ENCODE peak calls at places on chromosome X, in five cellular contexts. H is HTR-8/SVneo; G is activated naive CD4-positive, alpha-beta T cell treated with anti-CD3 and anti-CD28 coated beads for 36 hours; S is ELR; J is substantia nigra. R is an unnamed sample.

GRCh38 chrX:37060999-37061398 is 52.8 kb downstream of the FAM47C start:
- DNase-seq in H (no peak), J (no peak), G (peak), S (peak), R (no peak)

GRCh38 chrX:116499780-116500179 is 37.0 kb upstream of the CT83 start:
- DNase-seq in S (peak), J (no peak), G (no peak), H (no peak), R (no peak)

GRCh38 chrX:103656623-103657022 is 27.8 kb downstream of the TCEAL1 start:
- DNase-seq in S (peak), H (peak), G (no peak), J (no peak), R (no peak)

GRCh38 chrX:126137899-126138298 is 28.2 kb downstream of the DCAF12L2 start:
- DNase-seq in J (no peak), G (no peak), S (no peak), H (no peak), R (no peak)

GRCh38 chrX:48520455-48520854 is 1.2 kb upstream of the EBP start:
- DNase-seq in S (no peak), J (no peak), G (peak), H (no peak), R (no peak)

GRCh38 chrX:109537324-109537665 is 651 bp downstream of the NXT2 start:
- DNase-seq in J (no peak), H (no peak), S (peak), G (no peak), R (no peak)

GRCh38 chrX:24225265-24225664 is 75.7 kb downstream of the ZFX start:
- DNase-seq in H (no peak), J (no peak), S (no peak), G (no peak), R (no peak)

GRCh38 chrX:8484360-8484759 is 19.7 kb downstream of the VCX3B start:
- DNase-seq in S (no peak), G (no peak), J (no peak), H (no peak), R (no peak)

GRCh38 chrX:13283968-13284914 is 35.6 kb downstream of the ATXN3L start:
- DNase-seq in J (no peak), H (no peak), S (peak), G (no peak), R (no peak)

GRCh38 chrX:104104676-104105075 is 7.6 kb upstream of the ZCCHC18 start:
- DNase-seq in G (no peak), H (no peak), J (no peak), S (no peak), R (no peak)

GRCh38 chrX:110210417-110211139 is 107.3 kb downstream of the AMMECR1 start:
- DNase-seq in J (no peak), G (no peak), H (peak), S (peak), R (no peak)

GRCh38 chrX:20414781-20415445 is 148.2 kb upstream of the RPS6KA3 start:
- DNase-seq in S (peak), J (no peak), G (peak), H (no peak), R (no peak)

GRCh38 chrX:31200430-31200829 is 128.6 kb upstream of the FTHL17 start:
- DNase-seq in G (no peak), H (no peak), S (no peak), J (no peak), R (no peak)

GRCh38 chrX:40849906-40850672 is 114.7 kb upstream of the MED14 start:
- DNase-seq in J (no peak), G (no peak), S (peak), H (no peak), R (no peak)

GRCh38 chrX:13428055-13428786 is 108.4 kb upstream of the ATXN3L start:
- DNase-seq in S (peak), J (no peak), G (no peak), H (peak), R (no peak)

GRCh38 chrX:20224814-20225487 is 41.8 kb downstream of the RPS6KA3 start:
- DNase-seq in G (no peak), S (peak), H (no peak), J (no peak), R (no peak)

GRCh38 chrX:45479835-45480422 is 279.3 kb upstream of the DIPK2B start:
- DNase-seq in H (peak), S (peak), G (peak), J (no peak), R (no peak)

GRCh38 chrX:49995021-49995731 is 72.8 kb downstream of the CLCN5 start:
- DNase-seq in H (no peak), G (no peak), J (no peak), S (peak), R (no peak)

GRCh38 chrX:122625821-122626220 is 558.3 kb upstream of the GRIA3 start:
- DNase-seq in J (no peak), H (no peak), S (peak), G (no peak), R (no peak)

GRCh38 chrX:38675856-38676255 is 114.5 kb downstream of the TSPAN7 start:
- DNase-seq in J (no peak), H (no peak), S (no peak), G (no peak), R (no peak)

GRCh38 chrX:99750721-99751120 is 659.4 kb downstream of the PCDH19 start:
- DNase-seq in S (no peak), J (no peak), G (no peak), H (no peak), R (no peak)

GRCh38 chrX:8782595-8782994 is 18.6 kb downstream of the FAM9A start:
- DNase-seq in H (no peak), S (no peak), J (no peak), G (no peak), R (no peak)

GRCh38 chrX:46837543-46838481 is 969 bp downstream of the RP2 start:
- DNase-seq in J (no peak), H (no peak), S (peak), G (peak), R (no peak)

R was measured in glutamatergic neuron.